ENCODE peak calls at places on chromosomes 1 and 21, in eight cellular contexts. O is tibial artery, U is GM12864, K is right cardiac atrium, N is body of pancreas, Q is lower lobe of right lung, H is left lung, A is GM06990. L is an unnamed sample.

GRCh38 chr1:111669268-111669667 is 49.7 kb downstream of the RAP1A start:
- DNase-seq in O (no peak), U (no peak), K (no peak), N (no peak), Q (no peak), H (no peak), A (no peak), L (no peak)

GRCh38 chr1:226625326-226625725 is 76.8 kb downstream of the STUM start:
- DNase-seq in O (peak; percentile 11), U (no peak), K (no peak), N (no peak), Q (peak; percentile 26), H (peak; percentile 19), A (no peak), L (peak; percentile 67)

GRCh38 chr1:210558302-210558701 is 229.6 kb downstream of the HHAT start:
- DNase-seq in O (no peak), U (no peak), K (peak; percentile 69), N (peak; percentile 49), Q (peak; percentile 47), H (no peak), A (no peak), L (no peak)

GRCh38 chr1:169497317-169497716 is 11.6 kb upstream of the SLC19A2 start:
- DNase-seq in O (no peak), U (no peak), K (no peak), N (no peak), Q (no peak), H (no peak), A (no peak), L (no peak)

GRCh38 chr1:53552146-53552940 is 93.1 kb downstream of the DMRTB1 start:
- DNase-seq in O (peak; percentile 14), U (no peak), K (no peak), N (no peak), Q (peak; percentile 42), H (peak; percentile 27), A (no peak), L (peak; percentile 21)

GRCh38 chr1:167722152-167722869 is 529 bp downstream of the MPZL1 start:
- DNase-seq in O (no peak), U (no peak), K (peak; percentile 33), N (peak; percentile 40), Q (no peak), H (peak; percentile 59), A (peak; percentile 51), L (no peak)

GRCh38 chr1:153506831-153507413 is 28.9 kb downstream of the S100A6 start:
- DNase-seq in O (peak; percentile 88), U (no peak), K (peak; percentile 91), N (peak; percentile 48), Q (peak; percentile 55), H (peak; percentile 82), A (no peak), L (peak; percentile 91)

GRCh38 chr21:45448283-45448809 is 43.4 kb downstream of the COL18A1 start:
- DNase-seq in O (no peak), U (no peak), K (no peak), N (no peak), Q (no peak), H (no peak), A (no peak), L (no peak)

GRCh38 chr1:238581332-238581731 is 690.6 kb upstream of the ZP4 start:
- DNase-seq in O (no peak), U (no peak), K (no peak), N (no peak), Q (no peak), H (no peak), A (no peak), L (no peak)

GRCh38 chr1:225882699-225883615 is 777 bp upstream of the TMEM63A start:
- DNase-seq in O (peak; percentile 49), U (no peak), K (peak; percentile 65), N (peak; percentile 62), Q (peak; percentile 75), H (peak; percentile 54), A (peak; percentile 58), L (peak; percentile 83)

GRCh38 chr1:13807213-13807612 is 107.2 kb downstream of the PRDM2 start:
- DNase-seq in O (no peak), U (no peak), K (no peak), N (peak; percentile 52), Q (no peak), H (no peak), A (no peak), L (no peak)

DNA sequence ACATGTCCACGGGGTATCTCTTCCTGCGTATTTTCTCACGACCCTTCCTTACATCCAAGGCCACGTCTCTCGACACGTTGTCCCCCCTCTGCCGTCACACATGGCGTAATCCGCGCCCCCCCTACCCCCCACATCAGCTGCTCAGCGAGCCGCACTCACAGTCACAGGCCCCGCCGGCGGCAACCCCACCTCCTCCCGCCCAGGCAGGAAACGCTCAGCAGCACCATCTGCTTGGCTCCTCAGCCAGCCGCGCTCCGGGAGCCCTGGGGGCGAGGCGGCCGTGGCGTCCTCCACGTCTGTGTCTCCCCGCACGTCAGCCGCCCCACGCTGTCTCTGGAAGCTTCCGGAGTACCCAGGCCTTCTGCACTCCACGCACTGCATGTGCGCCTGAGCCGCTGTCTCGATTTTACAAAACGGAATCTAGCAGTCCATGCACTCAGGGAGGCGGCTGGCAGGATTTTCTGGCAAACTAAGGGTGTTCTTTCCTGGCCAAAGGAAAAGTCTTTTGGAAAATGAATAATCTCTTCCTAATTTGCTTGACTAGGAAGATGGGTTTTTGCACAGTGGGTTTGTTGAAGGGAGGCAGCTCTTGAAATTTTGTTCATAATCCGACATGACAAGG is 64.5 kb downstream of the SIK1 start:
- DNase-seq in O (peak; percentile 58), U (no peak), K (peak; percentile 86), N (peak; percentile 30), Q (peak; percentile 71), H (peak; percentile 71), A (peak; percentile 87), L (peak; percentile 82)
- H3K4me3 ChIP-seq in O (peak overlapping the region; percentile 32), U (peak overlapping the region; percentile 37), K (peak overlapping the region; percentile 29), N (no peak overlapping the region), Q (peak overlapping the region; percentile 27), H (no peak overlapping the region), A (peak overlapping the region; percentile 16), L (no peak overlapping the region)

DNA sequence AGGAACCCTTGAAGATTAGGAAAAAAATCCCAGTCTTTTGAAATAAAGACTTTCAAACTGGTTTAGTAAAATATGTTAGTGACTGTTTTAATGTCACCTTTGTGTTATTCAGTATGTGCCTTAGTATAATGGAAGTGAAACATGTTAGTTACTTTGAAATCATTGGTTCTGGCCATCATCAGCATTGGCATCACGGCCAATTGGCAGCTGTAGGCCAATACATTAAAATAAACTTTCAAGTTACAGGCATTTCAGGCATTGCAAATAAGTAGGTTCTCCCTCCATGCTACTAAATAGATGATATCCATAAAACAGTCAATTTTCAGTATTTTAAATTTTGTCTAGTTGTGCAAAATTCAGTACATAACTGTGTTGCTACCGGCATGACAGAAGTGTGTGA is 4.5 kb downstream of the MIER1 start:
- DNase-seq in O (no peak), U (no peak), K (no peak), N (no peak), Q (no peak), H (no peak), A (no peak), L (no peak)
- H3K4me3 ChIP-seq in O (peak overlapping the region; percentile 81), U (peak overlapping the region; percentile 84), K (peak overlapping the region; percentile 90), N (no peak overlapping the region), Q (peak overlapping the region; percentile 76), H (peak overlapping the region; percentile 58), A (no peak overlapping the region), L (peak overlapping the region; percentile 94)

GRCh38 chr1:161066694-161067093 is 3.0 kb downstream of the ARHGAP30 start:
- DNase-seq in O (no peak), U (no peak), K (no peak), N (no peak), Q (no peak), H (no peak), A (no peak), L (no peak)

GRCh38 chr1:161069201-161069685 is 448 bp downstream of the ARHGAP30 start:
- DNase-seq in O (no peak), U (no peak), K (no peak), N (no peak), Q (no peak), H (no peak), A (no peak), L (peak; percentile 66)

GRCh38 chr1:161070737-161071136 is 1.0 kb upstream of the ARHGAP30 start:
- DNase-seq in O (no peak), U (no peak), K (no peak), N (no peak), Q (no peak), H (no peak), A (no peak), L (no peak)

GRCh38 chr1:161069731-161070270 is at the start of gene ARHGAP30:
- DNase-seq in O (peak; percentile 58), U (peak; percentile 96), K (peak; percentile 61), N (no peak), Q (peak; percentile 92), H (peak; percentile 86), A (peak; percentile 87), L (peak; percentile 90)

GRCh38 chr1:161068306-161069200 is 1.1 kb downstream of the ARHGAP30 start:
- DNase-seq in O (peak; percentile 66), U (peak; percentile 73), K (peak; percentile 69), N (no peak), Q (peak; percentile 88), H (peak; percentile 84), A (peak; percentile 78), L (peak; percentile 81)
- H3K4me3 ChIP-seq in O (peak overlapping the region; percentile 34), U (peak overlapping the region; percentile 95), K (peak overlapping the region; percentile 33), N (no peak overlapping the region), Q (peak overlapping the region; percentile 59), H (peak overlapping the region; percentile 21), A (peak overlapping the region; percentile 100), L (no peak overlapping the region)

GRCh38 chr1:212207822-212208520 is 77.2 kb upstream of the PPP2R5A start:
- DNase-seq in O (no peak), U (no peak), K (no peak), N (no peak), Q (no peak), H (no peak), A (no peak), L (no peak)

GRCh38 chr1:212207118-212207517 is 78.1 kb upstream of the PPP2R5A start:
- DNase-seq in O (no peak), U (no peak), K (no peak), N (no peak), Q (no peak), H (no peak), A (no peak), L (no peak)

GRCh38 chr1:212211371-212211770 is 73.8 kb upstream of the PPP2R5A start:
- DNase-seq in O (no peak), U (no peak), K (no peak), N (no peak), Q (no peak), H (no peak), A (no peak), L (no peak)

GRCh38 chr1:212212343-212212742 is 72.9 kb upstream of the PPP2R5A start:
- DNase-seq in O (no peak), U (no peak), K (no peak), N (no peak), Q (no peak), H (no peak), A (no peak), L (no peak)

DNA sequence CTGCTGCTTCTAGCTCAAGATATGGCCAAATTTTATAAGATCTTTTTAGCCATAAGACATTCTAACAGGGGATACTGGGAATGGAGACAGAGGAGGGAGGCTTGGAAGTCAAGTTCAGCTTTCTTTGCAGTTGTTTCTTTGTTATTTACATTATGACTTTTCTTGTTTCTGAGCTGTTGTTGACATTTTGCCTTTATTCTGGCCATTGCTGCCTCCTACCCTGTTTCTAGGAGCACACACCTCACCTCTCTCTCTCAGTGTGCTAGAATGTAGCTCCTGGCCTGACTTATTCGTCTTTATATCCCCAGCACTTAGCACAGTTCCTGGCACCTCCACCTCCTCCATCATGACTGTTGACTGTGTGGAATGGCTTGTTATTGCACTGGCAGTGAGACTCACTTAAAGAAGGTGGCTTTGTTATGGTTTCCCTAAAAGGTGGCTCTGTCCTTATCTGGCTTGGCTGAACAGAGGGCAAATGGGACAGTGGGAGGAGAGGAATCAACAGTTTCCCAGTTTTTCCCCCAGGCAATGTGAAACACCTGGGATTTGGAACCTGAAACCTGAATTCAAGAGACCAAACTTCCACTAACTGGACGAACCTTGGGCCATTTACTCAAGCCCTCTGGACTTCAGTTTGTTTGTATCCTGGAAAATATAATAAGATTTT is 76.1 kb upstream of the PPP2R5A start:
- DNase-seq in O (no peak), U (no peak), K (no peak), N (no peak), Q (no peak), H (no peak), A (no peak), L (no peak)
- H3K4me3 ChIP-seq in O (no peak overlapping the region), U (no peak overlapping the region), K (no peak overlapping the region), N (no peak overlapping the region), Q (no peak overlapping the region), H (no peak overlapping the region), A (no peak overlapping the region), L (no peak overlapping the region)